ENCODE peak calls at places on chromosomes 12 and 14, in eight cellular contexts. N is neural crest cell; V is mucosa of descending colon; Q is M059J; K is T-helper 1 cell; A is iPS DF 19.7; D is stimulated activated CD8-positive, alpha-beta memory T cell treated with anti-CD3 and anti-CD28 coated beads, Interleukin-15, amount 100 ng/mL, for 1 hour; U is NCI-H774. Z is an unnamed sample.

GRCh38 chr12:122079038-122079531 is 529 bp downstream of the MLXIP start:
- DNase-seq in V (peak; percentile 46), U (peak; percentile 56), K (no peak), D (no peak), A (no peak), Q (peak; percentile 38), N (peak; percentile 27), Z (no peak)

GRCh38 chr12:123675436-123675835 is 4.5 kb downstream of the TCTN2 start:
- DNase-seq in N (no peak), D (no peak), Q (no peak), V (no peak), A (no peak), K (no peak), U (no peak), Z (no peak)

GRCh38 chr12:12081836-12082497 is 11.2 kb downstream of the BCL2L14 start:
- DNase-seq in V (peak; percentile 76), A (no peak), N (no peak), Q (peak; percentile 60), U (peak; percentile 50), D (no peak), K (no peak), Z (peak; percentile 68)

GRCh38 chr14:104245723-104246122 is 107.3 kb downstream of the KIF26A start:
- DNase-seq in D (no peak), N (no peak), A (no peak), V (no peak), K (no peak), U (no peak), Q (no peak), Z (no peak)

GRCh38 chr14:51335521-51335920 is 95.5 kb downstream of the TMX1 start:
- DNase-seq in K (no peak), U (no peak), D (no peak), N (no peak), Q (no peak), A (no peak), V (peak; percentile 35), Z (peak; percentile 87)

GRCh38 chr12:9787340-9787737 is 26.6 kb upstream of the CD69 start:
- DNase-seq in D (no peak), Q (peak; percentile 41), V (no peak), K (no peak), U (no peak), N (no peak), A (no peak), Z (no peak)

GRCh38 chr12:51171884-51172514 is 936 bp downstream of the TFCP2 start:
- DNase-seq in Q (peak; percentile 39), K (no peak), D (no peak), U (no peak), N (no peak), V (peak; percentile 30), A (no peak), Z (peak; percentile 35)

GRCh38 chr12:44876554-44877275 is 600 bp upstream of the NELL2 start:
- DNase-seq in Q (peak; percentile 4), U (peak; percentile 79), D (peak; percentile 14), K (peak; percentile 13), N (peak; percentile 60), V (peak; percentile 10), A (no peak), Z (peak; percentile 8)

GRCh38 chr14:54882521-54882920 is 20.1 kb downstream of the GCH1 start:
- DNase-seq in A (no peak), K (no peak), U (no peak), N (no peak), V (no peak), D (no peak), Q (no peak), Z (peak; percentile 56)

GRCh38 chr12:43964966-43965365 is 129.1 kb downstream of the TMEM117 start:
- DNase-seq in A (no peak), N (no peak), K (no peak), V (no peak), U (no peak), D (no peak), Q (peak; percentile 59), Z (peak; percentile 63)

GRCh38 chr12:40992158-40992557 is 196.0 kb upstream of the PDZRN4 start:
- DNase-seq in Q (no peak), U (no peak), D (no peak), K (no peak), A (no peak), N (no peak), V (no peak), Z (no peak)

GRCh38 chr12:52615208-52615868 is 3.0 kb downstream of the KRT73 start:
- DNase-seq in N (no peak), U (no peak), D (no peak), Q (peak; percentile 7), K (no peak), A (no peak), V (no peak), Z (no peak)

GRCh38 chr12:39070775-39071174 is 165.4 kb upstream of the CPNE8 start:
- DNase-seq in V (no peak), K (no peak), D (no peak), N (no peak), A (no peak), Q (no peak), U (no peak), Z (no peak)

GRCh38 chr12:65962921-65963883 is 138.9 kb downstream of the HMGA2 start:
- DNase-seq in V (peak; percentile 47), U (peak; percentile 77), N (peak; percentile 38), D (no peak), K (no peak), Q (no peak), A (peak; percentile 40), Z (no peak)

GRCh38 chr12:62618948-62619347 is 152.3 kb downstream of the MON2 start:
- DNase-seq in K (no peak), N (no peak), D (no peak), Q (no peak), U (peak; percentile 52), V (no peak), A (no peak), Z (no peak)

GRCh38 chr12:121461048-121461447 is 61.1 kb downstream of the RNF34 start:
- DNase-seq in K (no peak), U (no peak), A (no peak), Q (no peak), N (no peak), D (no peak), V (no peak), Z (no peak)

GRCh38 chr12:25256005-25256404 is 5.3 kb upstream of the KRAS start:
- DNase-seq in V (no peak), A (no peak), D (no peak), Q (no peak), K (no peak), U (no peak), N (no peak), Z (no peak)

Z was measured in fibroblast of the aortic adventitia.